ENCODE peak calls at places on chromosomes 1 and 21, in nine cellular contexts. R, G, M, X, C, L, Z, Q and I are unnamed samples.

GRCh38 chr1:30324251-30325084 is 398.9 kb downstream of the MATN1 start:
- DNase-seq in R (no peak), G (no peak), M (no peak), X (no peak), C (no peak), L (no peak), Z (no peak), Q (peak; percentile 52), I (no peak)

GRCh38 chr1:111603979-111604378 is 15.6 kb upstream of the RAP1A start:
- DNase-seq in R (peak; percentile 19), G (peak; percentile 90), M (no peak), X (peak; percentile 16), C (peak; percentile 42), L (no peak), Z (no peak), Q (no peak), I (no peak)

GRCh38 chr1:53328009-53328489 is at the start of gene LRP8:
- DNase-seq in R (peak; percentile 81), G (no peak), M (no peak), X (peak; percentile 20), C (peak; percentile 66), L (peak; percentile 72), Z (peak; percentile 30), Q (peak; percentile 94), I (peak; percentile 83)

GRCh38 chr1:154716614-154717372 is 108.8 kb upstream of the ADAR start:
- DNase-seq in R (no peak), G (no peak), M (no peak), X (no peak), C (no peak), L (no peak), Z (no peak), Q (no peak), I (no peak)

GRCh38 chr1:31669786-31670582 is 25.3 kb upstream of the PEF1 start:
- DNase-seq in R (peak; percentile 34), G (no peak), M (peak; percentile 87), X (no peak), C (peak; percentile 90), L (peak; percentile 79), Z (peak; percentile 69), Q (peak; percentile 92), I (peak; percentile 74)

GRCh38 chr1:162166934-162167615 is 97.6 kb downstream of the NOS1AP start:
- DNase-seq in R (no peak), G (no peak), M (no peak), X (no peak), C (no peak), L (no peak), Z (no peak), Q (no peak), I (no peak)

GRCh38 chr1:100959502-100960060 is 63.7 kb downstream of the SLC30A7 start:
- DNase-seq in R (no peak), G (no peak), M (no peak), X (no peak), C (no peak), L (no peak), Z (no peak), Q (no peak), I (no peak)

GRCh38 chr1:64505944-64506658 is 36.2 kb downstream of the CACHD1 start:
- DNase-seq in R (no peak), G (no peak), M (peak; percentile 52), X (no peak), C (peak; percentile 54), L (peak; percentile 38), Z (no peak), Q (peak; percentile 84), I (no peak)

GRCh38 chr1:218739426-218739825 is 394.3 kb downstream of the TGFB2 start:
- DNase-seq in R (peak; percentile 2), G (no peak), M (no peak), X (no peak), C (no peak), L (peak; percentile 41), Z (peak; percentile 52), Q (peak; percentile 89), I (no peak)

GRCh38 chr1:179010671-179011070 is 15.0 kb upstream of the FAM20B start:
- DNase-seq in R (no peak), G (no peak), M (no peak), X (no peak), C (no peak), L (no peak), Z (no peak), Q (no peak), I (no peak)

GRCh38 chr21:15966216-15966615 is 236.4 kb downstream of the USP25 start:
- DNase-seq in R (no peak), G (no peak), M (no peak), X (no peak), C (no peak), L (no peak), Z (no peak), Q (no peak), I (no peak)

GRCh38 chr1:239733995-239734394 is 347.6 kb downstream of the CHRM3 start:
- DNase-seq in R (no peak), G (no peak), M (no peak), X (no peak), C (no peak), L (no peak), Z (no peak), Q (no peak), I (no peak)

GRCh38 chr21:45551316-45551715 is 9.1 kb upstream of the SLC19A1 start:
- DNase-seq in R (peak; percentile 70), G (no peak), M (no peak), X (no peak), C (peak; percentile 39), L (peak; percentile 5), Z (no peak), Q (peak; percentile 81), I (peak; percentile 96)

GRCh38 chr1:236522937-236523703 is 662 bp upstream of the LGALS8 start:
- DNase-seq in R (no peak), G (no peak), M (peak; percentile 57), X (no peak), C (peak; percentile 66), L (no peak), Z (no peak), Q (peak; percentile 88), I (no peak)
- TF ChIP-seq POLR2A in R (no peak), G (no peak), M (no peak), X (no peak), C (no peak), L (no peak), Z (no peak), Q (no peak), I (no peak)

DNA sequence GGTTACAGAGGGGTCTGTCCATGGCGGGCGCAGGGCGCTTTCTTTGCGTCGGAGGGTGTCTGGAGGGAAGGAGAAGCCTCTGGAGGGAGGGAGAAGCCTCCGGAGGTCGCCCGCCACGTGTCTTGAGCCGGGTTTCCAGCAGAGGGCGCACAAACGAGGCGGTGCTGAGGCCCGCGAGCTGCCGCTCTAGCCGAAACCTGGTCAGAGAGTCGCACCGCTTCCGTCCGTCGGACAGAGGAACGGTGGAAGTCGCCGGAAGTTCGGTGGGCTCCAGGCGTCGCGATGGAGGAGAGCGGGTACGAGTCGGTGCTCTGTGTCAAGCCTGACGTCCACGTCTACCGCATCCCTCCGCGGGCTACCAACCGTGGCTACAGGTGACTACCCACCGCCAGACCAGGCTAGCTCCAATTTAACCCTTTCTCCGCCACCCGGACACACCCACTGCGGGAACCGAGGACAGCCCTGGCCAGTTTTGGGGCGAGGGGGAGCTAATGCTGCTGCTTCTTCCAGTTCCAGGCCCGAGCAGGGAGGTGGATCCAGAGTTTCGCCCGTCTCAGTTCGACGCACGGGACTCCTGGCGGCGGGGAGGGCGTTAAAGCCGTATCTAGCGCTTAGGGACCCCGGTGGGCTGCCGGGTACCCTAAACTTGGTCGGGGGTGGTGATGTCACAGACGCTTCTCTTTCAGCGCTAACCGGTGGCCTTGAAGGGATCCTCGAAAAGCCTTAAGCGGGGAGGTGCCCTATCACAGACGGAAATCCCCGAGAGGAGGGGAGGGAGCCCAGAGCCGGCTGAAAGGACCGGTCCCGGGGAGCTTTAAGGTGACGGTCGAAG is at the start of gene NECAP2:
- DNase-seq in R (peak; percentile 95), G (peak; percentile 95), M (peak; percentile 91), X (peak; percentile 18), C (peak; percentile 91), L (peak; percentile 95), Z (peak; percentile 75), Q (peak; percentile 98), I (peak; percentile 71)
- TF ChIP-seq POLR2A in R (peak; percentile 86), G (no peak), M (no peak), X (no peak), C (peak; percentile 75), L (peak; percentile 20), Z (no peak), Q (peak; percentile 16), I (peak; percentile 88)

GRCh38 chr1:155982106-155982505 is 3.8 kb upstream of the ARHGEF2 start:
- DNase-seq in R (no peak), G (no peak), M (no peak), X (no peak), C (no peak), L (no peak), Z (no peak), Q (no peak), I (no peak)

GRCh38 chr1:155979525-155980343 is 1.4 kb upstream of the ARHGEF2 start:
- DNase-seq in R (peak; percentile 58), G (no peak), M (no peak), X (no peak), C (no peak), L (no peak), Z (no peak), Q (no peak), I (no peak)

GRCh38 chr1:155984341-155984740 is 6.0 kb upstream of the ARHGEF2 start:
- DNase-seq in R (no peak), G (no peak), M (no peak), X (no peak), C (no peak), L (no peak), Z (no peak), Q (no peak), I (no peak)

GRCh38 chr1:155981266-155982088 is 3.1 kb upstream of the ARHGEF2 start:
- DNase-seq in R (peak; percentile 72), G (no peak), M (no peak), X (no peak), C (no peak), L (no peak), Z (no peak), Q (peak; percentile 89), I (peak; percentile 61)

DNA sequence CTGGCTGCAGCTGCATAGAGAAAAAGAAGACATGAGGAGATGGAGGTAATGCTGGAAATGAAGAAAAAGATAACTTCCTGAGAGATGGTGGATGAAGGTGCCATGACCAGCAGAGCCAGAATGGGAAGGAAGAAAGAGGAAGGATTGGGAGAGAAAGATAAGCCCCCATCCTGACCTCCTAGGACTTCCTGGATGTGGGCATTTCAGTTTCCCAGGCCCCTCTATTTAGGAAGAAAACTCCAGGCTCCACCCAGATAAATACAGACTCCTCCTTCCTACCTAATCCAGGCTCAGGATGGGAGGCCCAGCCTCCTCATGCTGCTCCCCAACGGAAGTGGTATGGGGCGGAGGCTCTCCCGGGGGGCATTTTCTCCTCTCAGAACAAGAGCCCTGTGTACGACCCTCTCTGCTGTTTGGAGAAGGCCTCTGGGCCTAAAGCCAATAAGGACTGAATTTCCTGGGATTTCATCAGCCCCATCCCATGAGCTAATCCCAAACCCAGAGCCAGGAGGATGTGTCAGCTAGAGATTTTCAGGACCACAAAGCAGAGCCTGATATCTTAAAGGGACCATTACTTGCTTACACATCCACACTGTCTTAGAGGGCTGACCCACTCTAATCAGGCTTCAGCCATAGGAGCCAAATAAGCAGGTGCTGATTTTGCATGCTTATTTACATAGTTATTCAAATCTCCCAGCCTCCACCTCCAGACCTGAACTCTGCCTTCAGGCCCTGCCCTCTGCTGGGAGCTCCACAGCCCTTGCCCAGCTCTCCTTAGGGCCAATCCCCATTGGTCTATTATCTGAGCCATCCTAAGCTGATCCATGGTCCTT is 5.1 kb upstream of the ARHGEF2 start:
- DNase-seq in R (no peak), G (no peak), M (no peak), X (no peak), C (no peak), L (no peak), Z (peak; percentile 66), Q (peak; percentile 88), I (peak; percentile 84)
- TF ChIP-seq POLR2A in R (no peak), G (no peak), M (no peak), X (no peak), C (no peak), L (no peak), Z (no peak), Q (no peak), I (peak; percentile 19)

GRCh38 chr1:191608367-191608766 is 549.9 kb upstream of the RGS18 start:
- DNase-seq in R (peak; percentile 7), G (no peak), M (no peak), X (no peak), C (no peak), L (no peak), Z (no peak), Q (peak; percentile 77), I (no peak)
- TF ChIP-seq POLR2A in R (no peak), G (no peak), M (no peak), X (no peak), C (no peak), L (no peak), Z (no peak), Q (no peak), I (no peak)